ENCODE peak calls at places on chromosome 17, in seven cellular contexts. M is body of pancreas; Q is lower leg skin; U is H54; B is activated CD4-positive, CD25-positive, alpha-beta regulatory T cell; J is activated T-cell treated with anti-CD3 and anti-CD28 coated beads, Interleukin-2, amount 50 U/mL, for 48 hours; A is midbrain. C is an unnamed sample.

GRCh38 chr17:55811536-55811935 is 60.7 kb downstream of the PCTP start:
- DNase-seq in M (no peak), Q (peak), U (no peak), B (no peak), J (no peak), A (no peak), C (no peak)

GRCh38 chr17:78613423-78613822 is 36.2 kb upstream of the DNAH17 start:
- DNase-seq in M (no peak), Q (no peak), U (no peak), B (no peak), J (no peak), A (no peak), C (no peak)

GRCh38 chr17:40561294-40561870 is 3.9 kb downstream of the CCR7 start:
- DNase-seq in M (no peak), Q (no peak), U (no peak), B (no peak), J (no peak), A (no peak), C (no peak)

GRCh38 chr17:50375858-50376538 is 3.0 kb downstream of the EME1 start:
- DNase-seq in M (no peak), Q (no peak), U (no peak), B (no peak), J (no peak), A (no peak), C (no peak)

GRCh38 chr17:83109793-83110645 is 30.6 kb downstream of the METRNL start:
- DNase-seq in M (peak), Q (peak), U (peak), B (no peak), J (no peak), A (no peak), C (peak)

GRCh38 chr17:9148908-9149536 is 127.7 kb downstream of the NTN1 start:
- DNase-seq in M (no peak), Q (no peak), U (no peak), B (no peak), J (no peak), A (no peak), C (no peak)

GRCh38 chr17:66426397-66427033 is 124.1 kb downstream of the PRKCA start:
- DNase-seq in M (peak), Q (no peak), U (no peak), B (peak), J (peak), A (no peak), C (no peak)

GRCh38 chr17:9268546-9268945 is 247.2 kb downstream of the NTN1 start:
- DNase-seq in M (no peak), Q (no peak), U (no peak), B (no peak), J (no peak), A (no peak), C (no peak)

GRCh38 chr17:78898947-78899346 is 4.1 kb downstream of the CEP295NL start:
- DNase-seq in M (no peak), Q (no peak), U (no peak), B (no peak), J (no peak), A (no peak), C (no peak)

GRCh38 chr17:77343031-77343866 is 202.5 kb downstream of the SEC14L1 start:
- DNase-seq in M (no peak), Q (no peak), U (no peak), B (no peak), J (peak), A (no peak), C (no peak)

GRCh38 chr17:17730250-17730935 is 49.1 kb downstream of the RAI1 start:
- DNase-seq in M (no peak), Q (no peak), U (no peak), B (no peak), J (no peak), A (no peak), C (no peak)

GRCh38 chr17:48561894-48562810 is 16.0 kb downstream of the HOXB4 start:
- DNase-seq in M (no peak), Q (no peak), U (no peak), B (no peak), J (no peak), A (no peak), C (no peak)

GRCh38 chr17:59355695-59356323 is 24.4 kb downstream of the YPEL2 start:
- DNase-seq in M (no peak), Q (no peak), U (no peak), B (no peak), J (no peak), A (peak), C (no peak)

GRCh38 chr17:65627892-65628622 is 66.6 kb upstream of the AXIN2 start:
- DNase-seq in M (peak), Q (no peak), U (peak), B (no peak), J (no peak), A (no peak), C (no peak)

GRCh38 chr17:56665864-56666263 is 72.4 kb downstream of the NOG start:
- DNase-seq in M (no peak), Q (no peak), U (no peak), B (no peak), J (no peak), A (no peak), C (no peak)

C was measured in HAP-1.